ENCODE peak calls at places on chromosomes 7 and 10, in ten cellular contexts. One of them, this sample, is unnamed.

GRCh38 chr10:132065491-132066105 is at the start of gene JAKMIP3:
- DNase-seq in GM18507: no peak
- DNase-seq in CD8-positive, alpha-beta T cell: no peak
- DNase-seq in H9: peak
- DNase-seq in activated T-cell treated with anti-CD3 and anti-CD28 coated beads, Interleukin-2, amount 50 U/mL, for 72 hours: no peak
- DNase-seq in HEK293T: no peak
- DNase-seq in small intestine: peak
- DNase-seq in GM12892: no peak
- DNase-seq in hepatocyte: peak
- DNase-seq in HFF-Myc: peak
- DNase-seq in this sample: no peak

GRCh38 chr7:22113041-22113440 is 167.3 kb upstream of the CDCA7L start:
- DNase-seq in GM18507: no peak
- DNase-seq in CD8-positive, alpha-beta T cell: no peak
- DNase-seq in H9: no peak
- DNase-seq in activated T-cell treated with anti-CD3 and anti-CD28 coated beads, Interleukin-2, amount 50 U/mL, for 72 hours: no peak
- DNase-seq in HEK293T: no peak
- DNase-seq in small intestine: no peak
- DNase-seq in GM12892: no peak
- DNase-seq in hepatocyte: no peak
- DNase-seq in HFF-Myc: no peak
- DNase-seq in this sample: no peak

GRCh38 chr7:51017576-51018535 is 235.2 kb upstream of the GRB10 start:
- DNase-seq in GM18507: no peak
- DNase-seq in CD8-positive, alpha-beta T cell: no peak
- DNase-seq in H9: no peak
- DNase-seq in activated T-cell treated with anti-CD3 and anti-CD28 coated beads, Interleukin-2, amount 50 U/mL, for 72 hours: no peak
- DNase-seq in HEK293T: no peak
- DNase-seq in small intestine: no peak
- DNase-seq in GM12892: no peak
- DNase-seq in hepatocyte: no peak
- DNase-seq in HFF-Myc: no peak
- DNase-seq in this sample: no peak

GRCh38 chr7:131087756-131088658 is 239.7 kb upstream of the MKLN1 start:
- DNase-seq in GM18507: no peak
- DNase-seq in CD8-positive, alpha-beta T cell: no peak
- DNase-seq in H9: no peak
- DNase-seq in activated T-cell treated with anti-CD3 and anti-CD28 coated beads, Interleukin-2, amount 50 U/mL, for 72 hours: no peak
- DNase-seq in HEK293T: no peak
- DNase-seq in small intestine: peak
- DNase-seq in GM12892: no peak
- DNase-seq in hepatocyte: no peak
- DNase-seq in HFF-Myc: no peak
- DNase-seq in this sample: no peak

GRCh38 chr10:114917927-114918672 is 19.9 kb upstream of the TRUB1 start:
- DNase-seq in GM18507: no peak
- DNase-seq in CD8-positive, alpha-beta T cell: no peak
- DNase-seq in H9: no peak
- DNase-seq in activated T-cell treated with anti-CD3 and anti-CD28 coated beads, Interleukin-2, amount 50 U/mL, for 72 hours: no peak
- DNase-seq in HEK293T: no peak
- DNase-seq in small intestine: no peak
- DNase-seq in GM12892: no peak
- DNase-seq in hepatocyte: peak
- DNase-seq in HFF-Myc: no peak
- DNase-seq in this sample: no peak

GRCh38 chr7:81603-82342 is 110.6 kb upstream of the FAM20C start:
- DNase-seq in GM18507: no peak
- DNase-seq in CD8-positive, alpha-beta T cell: no peak
- DNase-seq in H9: no peak
- DNase-seq in activated T-cell treated with anti-CD3 and anti-CD28 coated beads, Interleukin-2, amount 50 U/mL, for 72 hours: no peak
- DNase-seq in HEK293T: no peak
- DNase-seq in small intestine: no peak
- DNase-seq in GM12892: no peak
- DNase-seq in hepatocyte: no peak
- DNase-seq in HFF-Myc: no peak
- DNase-seq in this sample: no peak

GRCh38 chr10:103682042-103682441 is 173.3 kb downstream of the SH3PXD2A start:
- DNase-seq in GM18507: no peak
- DNase-seq in CD8-positive, alpha-beta T cell: no peak
- DNase-seq in H9: no peak
- DNase-seq in activated T-cell treated with anti-CD3 and anti-CD28 coated beads, Interleukin-2, amount 50 U/mL, for 72 hours: no peak
- DNase-seq in HEK293T: no peak
- DNase-seq in small intestine: no peak
- DNase-seq in GM12892: no peak
- DNase-seq in hepatocyte: no peak
- DNase-seq in HFF-Myc: no peak
- DNase-seq in this sample: no peak

GRCh38 chr10:77836299-77836820 is 90.2 kb downstream of the DLG5 start:
- DNase-seq in GM18507: no peak
- DNase-seq in CD8-positive, alpha-beta T cell: peak
- DNase-seq in H9: no peak
- DNase-seq in activated T-cell treated with anti-CD3 and anti-CD28 coated beads, Interleukin-2, amount 50 U/mL, for 72 hours: peak
- DNase-seq in HEK293T: no peak
- DNase-seq in small intestine: peak
- DNase-seq in GM12892: peak
- DNase-seq in hepatocyte: no peak
- DNase-seq in HFF-Myc: no peak
- DNase-seq in this sample: peak

GRCh38 chr10:69452676-69453415 is 1.6 kb downstream of the TSPAN15 start:
- DNase-seq in GM18507: no peak
- DNase-seq in CD8-positive, alpha-beta T cell: no peak
- DNase-seq in H9: no peak
- DNase-seq in activated T-cell treated with anti-CD3 and anti-CD28 coated beads, Interleukin-2, amount 50 U/mL, for 72 hours: no peak
- DNase-seq in HEK293T: no peak
- DNase-seq in small intestine: no peak
- DNase-seq in GM12892: no peak
- DNase-seq in hepatocyte: no peak
- DNase-seq in HFF-Myc: no peak
- DNase-seq in this sample: no peak

GRCh38 chr7:138024334-138024691 is 22.4 kb upstream of the CREB3L2 start:
- DNase-seq in GM18507: no peak
- DNase-seq in CD8-positive, alpha-beta T cell: no peak
- DNase-seq in H9: no peak
- DNase-seq in activated T-cell treated with anti-CD3 and anti-CD28 coated beads, Interleukin-2, amount 50 U/mL, for 72 hours: no peak
- DNase-seq in HEK293T: no peak
- DNase-seq in small intestine: no peak
- DNase-seq in GM12892: no peak
- DNase-seq in hepatocyte: no peak
- DNase-seq in HFF-Myc: no peak
- DNase-seq in this sample: no peak